ENCODE peak calls at places on chromosomes 12 and 14, in seven cellular contexts. U, I, T, H, S, A and M are unnamed samples.

GRCh38 chr14:21203470-21204166 is 47.8 kb upstream of the OR5AU1 start:
- DNase-seq in I (peak), S (no peak), H (no peak), A (no peak), U (no peak), T (no peak), M (no peak)

GRCh38 chr12:95248604-95249355 is 31.2 kb downstream of the VEZT start:
- DNase-seq in S (no peak), T (no peak), H (no peak), A (no peak), I (peak), U (peak), M (peak)

GRCh38 chr12:43676183-43676813 is 82.3 kb downstream of the PUS7L start:
- DNase-seq in H (peak), A (peak), S (no peak), T (no peak), I (peak), U (peak), M (no peak)

GRCh38 chr12:53253298-53253697 is 14.8 kb upstream of the ESPL1 start:
- DNase-seq in S (no peak), I (no peak), A (no peak), H (no peak), T (no peak), U (no peak), M (no peak)

GRCh38 chr12:107091989-107092641 is 1.2 kb downstream of the CRY1 start:
- DNase-seq in S (no peak), U (peak), A (peak), I (peak), H (peak), T (peak), M (peak)

GRCh38 chr12:132218915-132219314 is 74.7 kb downstream of the NOC4L start:
- DNase-seq in A (no peak), T (peak), S (no peak), U (no peak), H (peak), I (peak), M (no peak)

GRCh38 chr14:75011356-75012097 is 8.8 kb downstream of the EIF2B2 start:
- DNase-seq in U (peak), A (no peak), H (no peak), I (no peak), T (no peak), S (no peak), M (peak)

GRCh38 chr12:121942145-121942718 is 23.8 kb downstream of the CFAP251 start:
- DNase-seq in U (peak), H (no peak), S (no peak), T (no peak), A (peak), I (no peak), M (peak)

GRCh38 chr12:116547955-116548471 is 11.2 kb upstream of the MAP1LC3B2 start:
- DNase-seq in I (no peak), A (no peak), S (no peak), U (peak), H (no peak), T (no peak), M (peak)

GRCh38 chr12:25434493-25434892 is 118.6 kb downstream of the LMNTD1 start:
- DNase-seq in I (peak), S (no peak), A (no peak), U (no peak), H (no peak), T (no peak), M (no peak)

GRCh38 chr12:63084501-63084900 is 66.5 kb downstream of the AVPR1A start:
- DNase-seq in A (no peak), U (no peak), H (no peak), T (no peak), I (no peak), S (no peak), M (no peak)

DNA sequence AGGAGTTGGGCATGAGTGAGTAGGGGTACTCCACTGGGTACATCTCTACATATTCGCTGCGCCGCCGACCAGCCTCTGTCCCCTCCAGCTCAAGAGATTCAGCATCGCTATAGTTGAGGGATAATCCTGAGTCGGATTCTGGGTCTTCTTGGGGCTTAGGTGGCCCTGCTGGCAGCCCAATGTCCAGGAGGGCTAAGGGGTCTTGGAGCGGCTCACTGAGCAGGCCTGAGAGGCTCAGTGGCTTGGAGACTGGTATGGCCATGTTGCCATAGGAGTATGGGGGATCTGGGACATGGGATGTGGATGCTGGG is 7.9 kb downstream of the NFE2 start:
- DNase-seq in S (no peak), T (no peak), I (no peak), H (no peak), A (no peak), U (no peak), M (no peak)
- H3K4ac ChIP-seq in S (no peak), T (no peak), I (no peak), H (no peak), A (no peak), U (no peak), M (no peak)

GRCh38 chr12:7833831-7834230 is 38.9 kb downstream of the SLC2A14 start:
- DNase-seq in U (peak), T (no peak), S (no peak), A (peak), I (peak), H (no peak), M (no peak)
- H3K4ac ChIP-seq in U (no peak), T (no peak), S (no peak), A (peak), I (peak), H (no peak), M (no peak)

GRCh38 chr12:104519190-104519857 is 62.6 kb downstream of the CHST11 start:
- DNase-seq in T (no peak), I (no peak), S (no peak), A (no peak), H (no peak), U (no peak), M (no peak)

GRCh38 chr12:104517880-104518279 is 61.1 kb downstream of the CHST11 start:
- DNase-seq in U (no peak), I (no peak), S (no peak), A (no peak), T (no peak), H (no peak), M (no peak)

GRCh38 chr12:104515899-104516298 is 59.2 kb downstream of the CHST11 start:
- DNase-seq in H (no peak), I (no peak), T (no peak), U (no peak), A (peak), S (no peak), M (no peak)

GRCh38 chr12:104514127-104514810 is 57.5 kb downstream of the CHST11 start:
- DNase-seq in H (no peak), U (no peak), I (no peak), T (no peak), A (no peak), S (no peak), M (no peak)

DNA sequence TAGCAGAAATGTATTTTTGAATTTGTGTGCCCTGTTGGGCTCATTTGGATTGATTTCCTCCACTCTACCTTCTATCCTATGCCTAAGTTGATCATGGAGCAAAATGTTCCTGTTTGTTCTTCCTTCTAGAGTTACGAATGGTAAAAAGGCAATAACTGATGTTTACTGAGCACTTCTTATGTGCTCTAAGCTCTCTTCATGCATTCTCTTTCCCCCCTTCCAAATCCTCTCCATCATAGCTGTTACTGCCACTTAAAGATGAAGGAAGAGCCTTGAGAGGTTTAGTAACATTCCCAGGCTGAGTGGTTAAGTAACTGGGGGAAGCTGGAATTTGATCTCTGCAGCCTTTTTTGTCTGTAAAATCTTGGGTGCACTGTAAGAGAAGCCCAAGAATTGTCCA is 60.1 kb downstream of the CHST11 start:
- DNase-seq in I (no peak), T (no peak), H (no peak), A (no peak), S (no peak), U (no peak), M (no peak)
- H3K4ac ChIP-seq in I (no peak), T (no peak), H (no peak), A (peak), S (no peak), U (no peak), M (no peak)

DNA sequence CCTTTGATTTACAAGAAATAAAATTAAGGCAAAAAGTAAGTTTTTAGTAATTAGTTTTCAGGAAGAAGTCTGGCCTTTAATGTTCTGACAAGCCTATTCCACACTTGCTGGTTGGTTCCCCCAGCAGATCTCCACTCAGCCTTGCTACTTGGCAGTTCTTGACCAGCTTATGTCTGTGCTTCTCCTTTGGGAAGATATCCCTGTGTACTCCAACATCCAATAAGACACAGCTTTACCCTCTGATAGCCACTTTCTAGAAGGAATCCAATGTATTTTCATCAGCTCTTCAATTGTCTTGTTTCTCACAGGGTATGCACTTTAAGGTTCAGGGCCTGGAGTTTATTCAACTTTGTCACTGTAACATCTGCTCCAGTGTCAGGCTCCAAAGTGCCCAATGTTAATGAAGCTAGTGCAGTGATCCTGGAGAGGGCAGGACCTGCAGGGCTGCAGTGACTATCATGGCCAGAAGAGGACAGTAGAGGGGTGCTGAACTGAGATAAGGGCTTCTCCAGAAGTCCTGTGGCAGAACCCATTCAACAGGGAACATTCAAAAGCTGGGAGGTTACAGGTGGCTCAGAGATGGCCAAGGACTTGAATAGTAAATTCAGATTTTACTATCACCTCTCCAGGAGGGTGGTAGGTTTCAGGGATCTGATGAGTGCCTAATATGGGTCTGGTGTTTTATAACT is 22.9 kb downstream of the JKAMP start:
- DNase-seq in A (peak), H (peak), S (peak), T (peak), I (peak), U (peak), M (peak)
- H3K4ac ChIP-seq in A (no peak), H (no peak), S (no peak), T (no peak), I (no peak), U (no peak), M (no peak)